ENCODE peak calls at places on chromosomes 7 and 10, in seven cellular contexts. Q is ascending aorta; E is GM20000; S is CD8-positive, alpha-beta memory T cell; V is stimulated activated CD4-positive, alpha-beta T cell treated with anti-CD3 and anti-CD28 coated beads, Interleukin-1b, Interleukin-23, amount 100 ng/mL, for 1 hour; H is brain pericyte; K is SJSA1. T is an unnamed sample.
A peak's percentile ranks its signal among the peaks of the same experiment; 100 is the strongest.

GRCh38 chr7:78673272-78673671 is 780.2 kb downstream of the MAGI2 start:
- DNase-seq in S (no peak), E (no peak), V (no peak), Q (no peak), H (no peak), K (no peak), T (no peak)

GRCh38 chr10:70233109-70233938 is at the start of gene PPA1:
- DNase-seq in K (peak; percentile 98), Q (peak; percentile 99), S (peak; percentile 99), V (peak; percentile 99), E (peak; percentile 100), H (peak; percentile 68), T (peak; percentile 100)

GRCh38 chr7:86932038-86932512 is 127.4 kb downstream of the ELAPOR2 start:
- DNase-seq in E (no peak), Q (peak; percentile 81), H (no peak), S (no peak), K (peak; percentile 43), V (no peak), T (no peak)

GRCh38 chr7:151795168-151795754 is 81.7 kb downstream of the PRKAG2 start:
- DNase-seq in E (peak; percentile 59), H (no peak), Q (no peak), S (peak; percentile 16), V (no peak), K (no peak), T (no peak)

GRCh38 chr10:100186813-100187212 is 984 bp upstream of the ERLIN1 start:
- DNase-seq in V (no peak), Q (no peak), E (no peak), H (no peak), K (peak; percentile 38), S (no peak), T (no peak)

GRCh38 chr7:32890553-32891045 is 961 bp downstream of the KBTBD2 start:
- DNase-seq in E (peak; percentile 61), Q (no peak), V (no peak), K (no peak), S (peak; percentile 35), H (no peak), T (no peak)

GRCh38 chr7:140478361-140479061 is 794 bp downstream of the MKRN1 start:
- DNase-seq in Q (peak; percentile 70), K (peak; percentile 49), V (no peak), S (no peak), E (peak; percentile 48), H (no peak), T (peak; percentile 54)

GRCh38 chr10:102633282-102633681 is 11.0 kb upstream of the TRIM8 start:
- DNase-seq in K (peak; percentile 76), S (no peak), E (no peak), Q (no peak), H (no peak), V (no peak), T (no peak)

GRCh38 chr7:70299447-70299807 is 701.2 kb downstream of the AUTS2 start:
- DNase-seq in Q (no peak), E (no peak), S (no peak), K (no peak), H (no peak), V (no peak), T (no peak)

GRCh38 chr7:129949292-129950133 is 3.2 kb downstream of the UBE2H start:
- DNase-seq in Q (no peak), H (peak; percentile 45), K (peak; percentile 51), V (no peak), S (no peak), E (peak; percentile 45), T (no peak)

GRCh38 chr10:84499846-84500245 is 171.5 kb downstream of the CCSER2 start:
- DNase-seq in S (no peak), Q (no peak), H (no peak), K (no peak), E (peak; percentile 6), V (no peak), T (no peak)

GRCh38 chr10:69801434-69802315 is at the start of gene COL13A1:
- DNase-seq in Q (peak; percentile 80), K (peak; percentile 90), H (no peak), E (no peak), V (no peak), S (no peak), T (no peak)

GRCh38 chr10:15815242-15815885 is 44.9 kb downstream of the MINDY3 start:
- DNase-seq in Q (no peak), H (no peak), S (no peak), E (no peak), K (no peak), V (no peak), T (no peak)

GRCh38 chr7:76198202-76198601 is 3.5 kb upstream of the SRRM3 start:
- DNase-seq in V (no peak), K (no peak), E (no peak), H (no peak), Q (no peak), S (no peak), T (no peak)

GRCh38 chr10:132867801-132868644 is 74.3 kb downstream of the CFAP46 start:
- DNase-seq in V (no peak), H (no peak), S (no peak), Q (peak; percentile 60), E (no peak), K (no peak), T (no peak)

GRCh38 chr10:80204801-80205477 is 398 bp downstream of the ANXA11 start:
- DNase-seq in E (peak; percentile 80), V (no peak), S (no peak), Q (no peak), K (no peak), H (no peak), T (peak; percentile 58)

GRCh38 chr10:317219-317868 is 182.1 kb downstream of the ZMYND11 start:
- DNase-seq in K (peak; percentile 14), H (no peak), E (peak; percentile 80), Q (no peak), V (no peak), S (no peak), T (no peak)

GRCh38 chr7:8216291-8216690 is 45.7 kb downstream of the ICA1 start:
- DNase-seq in K (no peak), V (no peak), S (no peak), H (no peak), Q (no peak), E (no peak), T (no peak)

GRCh38 chr10:52532650-52533290 is 218.7 kb downstream of the DKK1 start:
- DNase-seq in H (no peak), E (no peak), Q (no peak), V (no peak), S (no peak), K (no peak), T (no peak)

GRCh38 chr7:35624299-35625186 is 70.4 kb downstream of the HERPUD2 start:
- DNase-seq in H (no peak), V (no peak), E (peak; percentile 59), S (peak; percentile 12), Q (no peak), K (no peak), T (no peak)